ENCODE peak calls at places on chromosomes 6 and 20, in six cellular contexts. One of them, this sample, is unnamed.

GRCh38 chr20:17273711-17274110 is 46.9 kb downstream of the PCSK2 start:
- DNase-seq in psoas muscle: no peak
- DNase-seq in bronchial epithelial cell: no peak
- DNase-seq in keratinocyte: no peak
- DNase-seq in thoracic aorta: no peak
- DNase-seq in neural progenitor cell: no peak
- DNase-seq in this sample: no peak

GRCh38 chr6:38262609-38263008 is 377.1 kb downstream of the BTBD9 start:
- DNase-seq in psoas muscle: no peak
- DNase-seq in bronchial epithelial cell: peak; percentile 66
- DNase-seq in keratinocyte: no peak
- DNase-seq in thoracic aorta: no peak
- DNase-seq in neural progenitor cell: no peak
- DNase-seq in this sample: no peak

GRCh38 chr20:33687993-33688937 is 2.1 kb upstream of the E2F1 start:
- DNase-seq in psoas muscle: no peak
- DNase-seq in bronchial epithelial cell: no peak
- DNase-seq in keratinocyte: no peak
- DNase-seq in thoracic aorta: no peak
- DNase-seq in neural progenitor cell: no peak
- DNase-seq in this sample: no peak

GRCh38 chr20:23687986-23688385 is 852 bp downstream of the CST4 start:
- DNase-seq in psoas muscle: no peak
- DNase-seq in bronchial epithelial cell: no peak
- DNase-seq in keratinocyte: no peak
- DNase-seq in thoracic aorta: no peak
- DNase-seq in neural progenitor cell: no peak
- DNase-seq in this sample: no peak

GRCh38 chr20:36106606-36107005 is 47.9 kb upstream of the EPB41L1 start:
- DNase-seq in psoas muscle: no peak
- DNase-seq in bronchial epithelial cell: no peak
- DNase-seq in keratinocyte: no peak
- DNase-seq in thoracic aorta: no peak
- DNase-seq in neural progenitor cell: no peak
- DNase-seq in this sample: no peak

GRCh38 chr20:63120286-63121090 is 95.4 kb downstream of the YTHDF1 start:
- DNase-seq in psoas muscle: peak; percentile 42
- DNase-seq in bronchial epithelial cell: no peak
- DNase-seq in keratinocyte: no peak
- DNase-seq in thoracic aorta: no peak
- DNase-seq in neural progenitor cell: no peak
- DNase-seq in this sample: no peak

GRCh38 chr6:47701374-47701773 is 3.0 kb downstream of the ADGRF4 start:
- DNase-seq in psoas muscle: no peak
- DNase-seq in bronchial epithelial cell: peak; percentile 92
- DNase-seq in keratinocyte: no peak
- DNase-seq in thoracic aorta: no peak
- DNase-seq in neural progenitor cell: no peak
- DNase-seq in this sample: no peak

GRCh38 chr6:31225735-31226134 is 46.2 kb downstream of the HLA-C start:
- DNase-seq in psoas muscle: no peak
- DNase-seq in bronchial epithelial cell: no peak
- DNase-seq in keratinocyte: no peak
- DNase-seq in thoracic aorta: no peak
- DNase-seq in neural progenitor cell: no peak
- DNase-seq in this sample: no peak

GRCh38 chr6:44003345-44004061 is 123.7 kb downstream of the MRPL14 start:
- DNase-seq in psoas muscle: peak; percentile 48
- DNase-seq in bronchial epithelial cell: no peak
- DNase-seq in keratinocyte: no peak
- DNase-seq in thoracic aorta: no peak
- DNase-seq in neural progenitor cell: peak; percentile 45
- DNase-seq in this sample: no peak

GRCh38 chr20:62122659-62123449 is 579 bp downstream of the LSM14B start:
- DNase-seq in psoas muscle: peak; percentile 77
- DNase-seq in bronchial epithelial cell: peak; percentile 8
- DNase-seq in keratinocyte: no peak
- DNase-seq in thoracic aorta: no peak
- DNase-seq in neural progenitor cell: peak; percentile 61
- DNase-seq in this sample: no peak

GRCh38 chr6:149080511-149080910 is 237.0 kb upstream of the TAB2 start:
- DNase-seq in psoas muscle: no peak
- DNase-seq in bronchial epithelial cell: no peak
- DNase-seq in keratinocyte: no peak
- DNase-seq in thoracic aorta: no peak
- DNase-seq in neural progenitor cell: no peak
- DNase-seq in this sample: no peak

GRCh38 chr6:137033828-137034227 is 10.9 kb downstream of the IL20RA start:
- DNase-seq in psoas muscle: no peak
- DNase-seq in bronchial epithelial cell: no peak
- DNase-seq in keratinocyte: no peak
- DNase-seq in thoracic aorta: no peak
- DNase-seq in neural progenitor cell: no peak
- DNase-seq in this sample: peak; percentile 69

GRCh38 chr6:136846046-136846445 is 23.7 kb downstream of the PEX7 start:
- DNase-seq in psoas muscle: no peak
- DNase-seq in bronchial epithelial cell: peak; percentile 64
- DNase-seq in keratinocyte: peak; percentile 13
- DNase-seq in thoracic aorta: no peak
- DNase-seq in neural progenitor cell: peak; percentile 61
- DNase-seq in this sample: peak; percentile 55

GRCh38 chr6:53647437-53648094 is 18.0 kb downstream of the KLHL31 start:
- DNase-seq in psoas muscle: no peak
- DNase-seq in bronchial epithelial cell: peak; percentile 84
- DNase-seq in keratinocyte: no peak
- DNase-seq in thoracic aorta: no peak
- DNase-seq in neural progenitor cell: no peak
- DNase-seq in this sample: peak; percentile 79

GRCh38 chr6:30163918-30164654 is 740 bp downstream of the TRIM15 start:
- DNase-seq in psoas muscle: no peak
- DNase-seq in bronchial epithelial cell: no peak
- DNase-seq in keratinocyte: no peak
- DNase-seq in thoracic aorta: no peak
- DNase-seq in neural progenitor cell: no peak
- DNase-seq in this sample: no peak

GRCh38 chr6:48817714-48818113 is 645.3 kb downstream of the MMUT start:
- DNase-seq in psoas muscle: no peak
- DNase-seq in bronchial epithelial cell: peak; percentile 90
- DNase-seq in keratinocyte: no peak
- DNase-seq in thoracic aorta: no peak
- DNase-seq in neural progenitor cell: no peak
- DNase-seq in this sample: no peak

GRCh38 chr6:143746202-143747119 is 68.7 kb downstream of the PHACTR2 start:
- DNase-seq in psoas muscle: no peak
- DNase-seq in bronchial epithelial cell: no peak
- DNase-seq in keratinocyte: no peak
- DNase-seq in thoracic aorta: no peak
- DNase-seq in neural progenitor cell: no peak
- DNase-seq in this sample: no peak

GRCh38 chr6:143743256-143744166 is 65.7 kb downstream of the PHACTR2 start:
- DNase-seq in psoas muscle: no peak
- DNase-seq in bronchial epithelial cell: no peak
- DNase-seq in keratinocyte: no peak
- DNase-seq in thoracic aorta: no peak
- DNase-seq in neural progenitor cell: peak; percentile 36
- DNase-seq in this sample: no peak

GRCh38 chr6:143744593-143745151 is 66.9 kb downstream of the PHACTR2 start:
- DNase-seq in psoas muscle: no peak
- DNase-seq in bronchial epithelial cell: peak; percentile 64
- DNase-seq in keratinocyte: no peak
- DNase-seq in thoracic aorta: no peak
- DNase-seq in neural progenitor cell: no peak
- DNase-seq in this sample: no peak

GRCh38 chr6:143747347-143747842 is 69.6 kb downstream of the PHACTR2 start:
- DNase-seq in psoas muscle: no peak
- DNase-seq in bronchial epithelial cell: no peak
- DNase-seq in keratinocyte: no peak
- DNase-seq in thoracic aorta: no peak
- DNase-seq in neural progenitor cell: no peak
- DNase-seq in this sample: no peak

DNA sequence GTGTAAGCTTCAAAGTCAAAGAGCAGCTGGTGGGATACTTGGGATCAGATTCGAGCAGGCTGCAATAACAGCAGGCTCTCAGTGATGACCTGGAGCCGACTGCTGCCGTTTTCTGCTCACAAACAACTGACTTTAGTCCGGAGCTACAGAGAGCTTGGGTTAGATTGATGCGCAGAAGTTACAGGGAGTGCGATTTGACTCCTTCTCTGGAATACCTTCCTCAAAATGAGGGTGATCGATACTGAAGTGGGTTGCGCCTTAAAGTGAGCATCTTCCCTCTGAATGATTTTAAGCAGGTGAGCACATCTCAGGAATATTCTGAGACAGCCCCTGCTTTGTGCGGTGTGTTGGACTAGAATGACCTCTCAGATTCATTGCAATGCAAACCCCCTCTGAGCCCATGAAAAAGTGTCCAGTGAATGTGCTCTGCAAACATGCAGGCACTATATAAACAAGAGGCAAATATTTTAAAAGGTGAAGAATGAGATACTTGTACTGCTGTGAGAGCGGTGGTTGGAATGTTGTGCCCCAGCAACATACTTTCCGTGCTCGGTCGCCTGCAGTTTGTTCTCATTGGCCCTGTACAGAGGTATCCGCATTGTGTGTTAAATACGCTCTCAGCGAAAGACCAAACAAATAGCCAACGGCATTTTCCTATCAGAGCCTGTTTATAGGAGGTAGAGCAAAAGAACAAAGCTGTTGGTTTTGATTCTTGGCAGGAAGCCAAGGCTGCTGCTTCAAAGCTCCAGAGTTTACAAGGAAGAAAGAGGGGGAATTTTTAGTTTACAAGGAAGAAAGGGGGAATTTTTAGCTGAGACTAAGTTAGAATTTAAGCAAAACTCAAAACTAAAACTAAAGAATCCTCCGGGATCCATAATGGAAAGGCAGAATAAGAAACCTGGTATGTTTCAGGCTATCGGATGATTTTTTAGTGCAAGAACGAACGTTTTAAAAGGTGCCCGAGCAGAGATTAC is 67.7 kb downstream of the PHACTR2 start:
- DNase-seq in psoas muscle: no peak
- DNase-seq in bronchial epithelial cell: peak; percentile 39
- DNase-seq in keratinocyte: no peak
- DNase-seq in thoracic aorta: no peak
- DNase-seq in neural progenitor cell: peak; percentile 65
- DNase-seq in this sample: peak; percentile 11
- H3K4me3 ChIP-seq in psoas muscle: peak overlapping the region; percentile 37
- H3K4me3 ChIP-seq in bronchial epithelial cell: no peak overlapping the region
- H3K4me3 ChIP-seq in keratinocyte: no peak overlapping the region
- H3K4me3 ChIP-seq in thoracic aorta: peak overlapping the region; percentile 37
- H3K4me3 ChIP-seq in neural progenitor cell: no peak overlapping the region
- H3K4me3 ChIP-seq in this sample: no peak overlapping the region

GRCh38 chr6:6591778-6592388 is 3.4 kb downstream of the LY86 start:
- DNase-seq in psoas muscle: no peak
- DNase-seq in bronchial epithelial cell: no peak
- DNase-seq in keratinocyte: no peak
- DNase-seq in thoracic aorta: no peak
- DNase-seq in neural progenitor cell: no peak
- DNase-seq in this sample: no peak
- H3K4me3 ChIP-seq in psoas muscle: no peak overlapping the region
- H3K4me3 ChIP-seq in bronchial epithelial cell: no peak overlapping the region
- H3K4me3 ChIP-seq in keratinocyte: no peak overlapping the region
- H3K4me3 ChIP-seq in thoracic aorta: no peak overlapping the region
- H3K4me3 ChIP-seq in neural progenitor cell: no peak overlapping the region
- H3K4me3 ChIP-seq in this sample: no peak overlapping the region

DNA sequence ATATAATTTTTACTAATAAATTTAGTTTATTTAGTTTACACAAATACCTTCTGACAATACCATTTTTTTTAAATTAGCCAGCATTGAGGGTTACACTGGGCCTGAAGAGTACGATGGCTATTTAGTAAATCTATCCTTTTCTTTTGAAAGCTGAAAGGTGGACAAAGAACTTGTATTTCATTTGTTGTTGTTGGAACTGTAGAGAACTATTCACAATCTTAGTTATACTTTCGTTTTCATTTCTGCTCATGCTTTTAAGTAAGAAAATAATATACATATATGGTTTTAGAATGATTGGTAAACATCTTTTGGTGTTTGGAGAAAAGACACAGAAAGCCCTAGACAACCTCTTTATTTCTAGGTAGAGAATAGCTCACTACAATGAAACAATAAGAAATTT is 165.3 kb upstream of the FAM83B start:
- DNase-seq in psoas muscle: no peak
- DNase-seq in bronchial epithelial cell: no peak
- DNase-seq in keratinocyte: no peak
- DNase-seq in thoracic aorta: no peak
- DNase-seq in neural progenitor cell: no peak
- DNase-seq in this sample: no peak
- H3K4me3 ChIP-seq in psoas muscle: no peak overlapping the region
- H3K4me3 ChIP-seq in bronchial epithelial cell: no peak overlapping the region
- H3K4me3 ChIP-seq in keratinocyte: no peak overlapping the region
- H3K4me3 ChIP-seq in thoracic aorta: peak overlapping the region; percentile 16
- H3K4me3 ChIP-seq in neural progenitor cell: no peak overlapping the region
- H3K4me3 ChIP-seq in this sample: no peak overlapping the region

GRCh38 chr6:138528137-138528536 is 28.8 kb upstream of the NHSL1 start:
- DNase-seq in psoas muscle: no peak
- DNase-seq in bronchial epithelial cell: peak; percentile 50
- DNase-seq in keratinocyte: no peak
- DNase-seq in thoracic aorta: no peak
- DNase-seq in neural progenitor cell: no peak
- DNase-seq in this sample: no peak

GRCh38 chr6:138529510-138529909 is 30.2 kb upstream of the NHSL1 start:
- DNase-seq in psoas muscle: no peak
- DNase-seq in bronchial epithelial cell: no peak
- DNase-seq in keratinocyte: no peak
- DNase-seq in thoracic aorta: no peak
- DNase-seq in neural progenitor cell: peak; percentile 39
- DNase-seq in this sample: no peak

GRCh38 chr6:138526822-138527235 is 27.5 kb upstream of the NHSL1 start:
- DNase-seq in psoas muscle: no peak
- DNase-seq in bronchial epithelial cell: no peak
- DNase-seq in keratinocyte: no peak
- DNase-seq in thoracic aorta: no peak
- DNase-seq in neural progenitor cell: peak; percentile 69
- DNase-seq in this sample: no peak

GRCh38 chr6:138528986-138529385 is 29.7 kb upstream of the NHSL1 start:
- DNase-seq in psoas muscle: no peak
- DNase-seq in bronchial epithelial cell: no peak
- DNase-seq in keratinocyte: no peak
- DNase-seq in thoracic aorta: no peak
- DNase-seq in neural progenitor cell: no peak
- DNase-seq in this sample: no peak

DNA sequence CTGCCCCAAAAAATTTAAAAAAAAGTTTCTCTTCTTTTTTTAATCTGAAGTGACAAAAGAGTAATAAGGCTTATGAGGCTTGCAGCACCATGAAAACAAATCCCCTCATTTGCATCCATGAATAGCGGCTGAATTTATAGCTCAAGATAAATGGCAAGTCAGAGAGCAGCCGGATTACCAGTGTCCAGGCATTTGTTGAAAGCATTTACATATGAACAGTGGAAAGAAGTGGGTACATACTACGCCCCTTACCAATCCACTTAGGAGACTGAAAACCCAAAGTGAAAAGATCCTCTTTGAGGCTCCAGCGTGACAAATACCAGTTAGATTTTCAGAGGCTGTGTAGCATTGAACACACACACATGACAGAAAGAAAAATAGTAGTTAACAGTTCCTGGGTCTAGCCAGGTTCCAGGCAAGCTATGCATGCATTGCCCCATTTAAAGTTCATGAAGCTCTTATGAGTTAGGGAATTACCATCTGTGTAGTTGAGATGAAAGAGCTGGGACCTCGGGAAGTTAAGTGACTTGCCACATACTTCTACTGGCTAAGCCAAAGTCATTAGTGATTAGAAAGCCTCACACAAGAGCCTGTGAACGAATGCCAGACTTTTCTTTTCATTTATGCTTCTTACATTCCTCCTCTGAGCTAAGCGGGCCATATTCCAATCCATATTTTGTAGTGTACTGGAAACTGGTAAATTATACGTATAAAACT is 28.2 kb upstream of the NHSL1 start:
- DNase-seq in psoas muscle: no peak
- DNase-seq in bronchial epithelial cell: no peak
- DNase-seq in keratinocyte: no peak
- DNase-seq in thoracic aorta: no peak
- DNase-seq in neural progenitor cell: peak; percentile 73
- DNase-seq in this sample: no peak
- H3K4me3 ChIP-seq in psoas muscle: no peak overlapping the region
- H3K4me3 ChIP-seq in bronchial epithelial cell: no peak overlapping the region
- H3K4me3 ChIP-seq in keratinocyte: no peak overlapping the region
- H3K4me3 ChIP-seq in thoracic aorta: no peak overlapping the region
- H3K4me3 ChIP-seq in neural progenitor cell: peak overlapping the region; percentile 38
- H3K4me3 ChIP-seq in this sample: no peak overlapping the region

This sample was measured in Jurkat, Clone E6-1.